ENCODE peak calls at places on chromosomes 11 and 22, in eight cellular contexts. B is AG04449, V is breast epithelium, G is BJ, W is GM13976, Z is K562, A is PC-9, J is lower lobe of right lung. M is an unnamed sample.

GRCh38 chr22:48680601-48681000 is 1147.1 kb downstream of the BRD1 start:
- DNase-seq in Z (no peak), A (no peak), B (no peak), W (no peak), G (no peak), J (peak), V (no peak), M (no peak)

GRCh38 chr11:27356624-27357222 is 6.3 kb downstream of the CCDC34 start:
- DNase-seq in G (no peak), V (no peak), W (no peak), J (no peak), Z (no peak), A (no peak), B (no peak), M (no peak)

GRCh38 chr11:117094776-117095175 is 3.5 kb downstream of the SIK3 start:
- DNase-seq in B (no peak), Z (no peak), J (no peak), A (no peak), W (no peak), V (peak), G (no peak), M (no peak)

GRCh38 chr11:104625246-104625645 is 273.0 kb downstream of the CASP12 start:
- DNase-seq in B (no peak), J (no peak), Z (no peak), G (no peak), W (no peak), A (no peak), V (no peak), M (no peak)

GRCh38 chr22:37472418-37473006 is 13.7 kb downstream of the MFNG start:
- DNase-seq in Z (peak), G (no peak), J (no peak), B (no peak), V (no peak), A (no peak), W (peak), M (no peak)

GRCh38 chr11:74822187-74822586 is 73.5 kb downstream of the RNF169 start:
- DNase-seq in J (no peak), V (no peak), Z (no peak), G (peak), W (no peak), B (peak), A (no peak), M (peak)

GRCh38 chr11:67500818-67501584 is 4.2 kb downstream of the PITPNM1 start:
- DNase-seq in J (no peak), B (no peak), A (no peak), W (no peak), V (no peak), G (no peak), Z (no peak), M (no peak)

GRCh38 chr22:22753526-22754267 is 109.3 kb downstream of the GGTLC2 start:
- DNase-seq in V (peak), B (no peak), W (peak), A (peak), J (no peak), G (no peak), Z (peak), M (no peak)

GRCh38 chr11:121478895-121479281 is 26.1 kb upstream of the SORL1-AS1 start:
- DNase-seq in A (no peak), B (no peak), V (no peak), J (no peak), W (no peak), G (no peak), Z (no peak), M (no peak)

GRCh38 chr11:59562292-59562691 is 51.0 kb downstream of the OR4D9 start:
- DNase-seq in J (no peak), V (no peak), G (no peak), W (no peak), B (no peak), Z (no peak), A (no peak), M (no peak)

GRCh38 chr11:12800032-12800671 is 125.9 kb downstream of the TEAD1 start:
- DNase-seq in V (no peak), Z (peak), W (no peak), J (no peak), G (no peak), B (no peak), A (peak), M (no peak)

GRCh38 chr11:34874202-34874601 is 42.0 kb downstream of the APIP start:
- DNase-seq in V (no peak), Z (no peak), G (no peak), B (no peak), J (no peak), W (no peak), A (no peak), M (no peak)

GRCh38 chr11:9053631-9054030 is 37.8 kb downstream of the SCUBE2 start:
- DNase-seq in Z (no peak), B (peak), A (no peak), V (no peak), G (peak), W (no peak), J (no peak), M (no peak)

GRCh38 chr11:104522650-104523049 is 358.7 kb upstream of the PDGFD start:
- DNase-seq in W (no peak), G (no peak), J (no peak), A (no peak), B (no peak), Z (no peak), V (no peak), M (no peak)

GRCh38 chr11:7571640-7572000 is 57.8 kb downstream of the PPFIBP2 start:
- DNase-seq in G (no peak), B (no peak), J (peak), W (peak), V (peak), A (peak), Z (peak), M (no peak)

GRCh38 chr11:119566299-119566698 is 143.3 kb upstream of the THY1 start:
- DNase-seq in V (no peak), W (no peak), Z (no peak), G (no peak), J (no peak), B (no peak), A (no peak), M (no peak)

DNA sequence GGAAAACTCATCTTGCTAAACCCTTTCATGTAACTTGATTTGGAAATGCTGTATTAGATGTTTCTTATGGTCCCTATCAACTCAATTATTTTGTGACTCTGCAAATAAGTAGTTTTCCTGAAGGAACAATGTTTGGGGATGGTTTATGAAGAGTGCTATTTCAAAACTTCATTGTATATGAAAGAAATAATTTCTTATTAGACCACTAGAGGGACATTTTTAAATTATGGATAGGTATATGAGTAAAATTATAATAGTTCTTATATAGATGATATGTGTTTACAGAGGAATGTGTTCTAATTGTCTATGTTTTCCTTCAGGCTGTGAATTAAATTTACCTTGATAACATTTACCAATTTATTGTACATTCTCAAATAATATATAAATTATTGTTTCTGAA is 509.4 kb upstream of the RAG2 start:
- DNase-seq in Z (no peak), W (no peak), G (no peak), J (no peak), B (no peak), V (no peak), A (no peak), M (no peak)
- TF ChIP-seq CTCF in Z (no peak), W (no peak), G (no peak), J (no peak), B (no peak), V (no peak), A (peak), M (no peak)

GRCh38 chr11:1549355-1550330 is 22.4 kb downstream of the DUSP8 start:
- DNase-seq in B (no peak), J (no peak), V (no peak), A (no peak), G (no peak), W (no peak), Z (peak), M (no peak)
- TF ChIP-seq CTCF in B (no peak), J (no peak), V (no peak), A (no peak), G (no peak), W (no peak), Z (peak), M (no peak)

GRCh38 chr11:111736191-111736590 is 30.0 kb downstream of the PPP2R1B start:
- DNase-seq in Z (no peak), V (no peak), W (no peak), J (no peak), G (peak), A (no peak), B (no peak), M (peak)

GRCh38 chr11:111737877-111738205 is 28.3 kb downstream of the PPP2R1B start:
- DNase-seq in A (no peak), Z (no peak), G (no peak), J (no peak), V (no peak), W (no peak), B (no peak), M (no peak)

GRCh38 chr11:111735262-111736116 is 30.7 kb downstream of the PPP2R1B start:
- DNase-seq in A (peak), Z (no peak), J (no peak), B (peak), V (peak), G (peak), W (no peak), M (peak)

GRCh38 chr11:111737180-111737876 is 28.9 kb downstream of the PPP2R1B start:
- DNase-seq in V (no peak), G (no peak), J (no peak), W (no peak), Z (no peak), A (no peak), B (no peak), M (no peak)

DNA sequence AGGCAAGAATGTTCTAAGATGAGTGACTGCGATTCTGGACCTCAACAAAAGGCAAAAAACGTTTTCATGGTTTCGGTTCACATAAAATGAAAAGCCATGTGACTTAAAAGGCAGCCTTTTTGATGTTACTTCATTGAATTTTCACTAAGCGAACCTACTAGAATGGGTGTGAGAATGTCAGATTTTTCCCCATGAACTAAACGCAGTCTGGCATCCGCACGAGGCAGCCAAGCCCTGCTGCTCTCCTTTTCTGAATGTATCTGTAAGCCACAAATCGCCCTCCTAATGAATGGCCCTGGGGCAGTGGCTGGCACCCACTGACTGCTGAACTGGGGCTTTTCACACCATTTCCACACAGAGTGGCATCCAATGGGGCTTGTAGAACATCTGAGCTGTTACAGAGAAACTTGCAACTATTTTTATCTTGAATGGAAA is 29.6 kb downstream of the PPP2R1B start:
- DNase-seq in V (no peak), W (no peak), Z (no peak), B (no peak), A (no peak), G (no peak), J (no peak), M (no peak)
- TF ChIP-seq CTCF in V (no peak), W (no peak), Z (no peak), B (no peak), A (no peak), G (no peak), J (no peak), M (no peak)

GRCh38 chr22:25048659-25049657 is 96.4 kb downstream of the KIAA1671 start:
- DNase-seq in W (peak), V (peak), A (peak), B (no peak), J (peak), G (no peak), Z (peak), M (peak)

GRCh38 chr22:25050566-25050965 is 98.0 kb downstream of the KIAA1671 start:
- DNase-seq in J (no peak), G (no peak), Z (no peak), A (no peak), W (no peak), V (no peak), B (no peak), M (no peak)

GRCh38 chr22:25049770-25050169 is 97.3 kb downstream of the KIAA1671 start:
- DNase-seq in B (no peak), V (no peak), G (no peak), Z (no peak), W (no peak), J (no peak), A (no peak), M (no peak)

GRCh38 chr22:25051983-25052710 is 99.6 kb downstream of the KIAA1671 start:
- DNase-seq in B (no peak), V (no peak), J (no peak), Z (no peak), W (no peak), G (no peak), A (no peak), M (no peak)

DNA sequence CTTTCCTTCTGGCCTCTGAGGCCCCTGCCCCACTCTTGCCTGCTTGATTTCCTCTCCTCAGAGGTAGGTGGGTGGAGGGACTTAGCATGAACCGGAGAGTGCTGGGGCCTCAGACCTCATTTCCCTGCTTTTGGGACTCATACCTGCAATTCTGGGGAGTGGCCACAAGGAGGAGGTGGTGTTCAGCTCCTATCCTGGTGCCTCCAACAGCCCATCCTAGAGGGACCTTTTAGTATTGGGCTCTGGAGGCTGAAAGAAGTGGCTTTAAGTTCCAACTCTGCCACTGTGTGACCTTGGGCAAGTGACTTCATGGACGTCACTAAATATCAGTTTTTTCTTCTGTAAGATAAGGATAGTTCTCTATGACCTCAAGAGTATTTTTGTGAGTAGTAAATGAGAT is 98.6 kb downstream of the KIAA1671 start:
- DNase-seq in V (no peak), B (no peak), A (no peak), J (no peak), G (no peak), Z (peak), W (no peak), M (no peak)
- TF ChIP-seq CTCF in V (no peak), B (peak), A (peak), J (peak), G (peak), Z (peak), W (no peak), M (no peak)